ENCODE peak calls at places on chromosomes 6 and 20, in five cellular contexts. J is KBM-7, F is DND-41, H is epithelial cell of proximal tubule, O is H1. G is an unnamed sample.

GRCh38 chr6:154991207-154991606 is 3.9 kb upstream of the TIAM2 start:
- DNase-seq in J (no peak), F (no peak), H (no peak), O (no peak), G (no peak)

GRCh38 chr20:59074456-59074855 is 31.9 kb upstream of the PRELID3B start:
- DNase-seq in J (no peak), F (no peak), H (no peak), O (no peak), G (no peak)

GRCh38 chr6:147578159-147578558 is 69.7 kb downstream of the SAMD5 start:
- DNase-seq in J (no peak), F (no peak), H (no peak), O (no peak), G (no peak)

GRCh38 chr6:38387994-38388393 is 251.7 kb downstream of the BTBD9 start:
- DNase-seq in J (no peak), F (no peak), H (no peak), O (no peak), G (peak; percentile 81)

GRCh38 chr20:32091888-32092346 is 17.6 kb upstream of the TM9SF4 start:
- DNase-seq in J (peak; percentile 92), F (peak; percentile 88), H (no peak), O (peak; percentile 62), G (peak; percentile 49)

GRCh38 chr6:33880104-33880678 is 76.4 kb upstream of the MLN start:
- DNase-seq in J (no peak), F (no peak), H (no peak), O (no peak), G (no peak)

GRCh38 chr20:50594231-50594590 is 84.0 kb downstream of the PTPN1 start:
- DNase-seq in J (no peak), F (no peak), H (no peak), O (no peak), G (no peak)

GRCh38 chr6:3162565-3163247 is 5.4 kb upstream of the TUBB2A start:
- DNase-seq in J (peak; percentile 87), F (peak; percentile 73), H (no peak), O (no peak), G (peak; percentile 32)

GRCh38 chr6:35305117-35305516 is 7.5 kb downstream of the DEF6 start:
- DNase-seq in J (no peak), F (no peak), H (no peak), O (no peak), G (no peak)